ENCODE peak calls at places on chromosomes 13 and 19, in eight cellular contexts. One of them, this sample, is unnamed.

GRCh38 chr13:40388617-40389016 is 277.8 kb downstream of the FOXO1 start:
- DNase-seq in left ventricle myocardium inferior: no peak
- DNase-seq in Panc1: no peak
- DNase-seq in CD4-positive, alpha-beta memory T cell: peak; percentile 83
- DNase-seq in tibial artery: no peak
- DNase-seq in mesendoderm: no peak
- DNase-seq in colonic mucosa: peak; percentile 27
- DNase-seq in Peyer's patch: peak; percentile 88
- DNase-seq in this sample: peak; percentile 22

GRCh38 chr19:10271543-10272086 is 695 bp downstream of the ICAM1 start:
- DNase-seq in tibial artery: no peak
- DNase-seq in colonic mucosa: peak; percentile 45
- DNase-seq in Peyer's patch: peak; percentile 75
- DNase-seq in CD4-positive, alpha-beta memory T cell: no peak
- DNase-seq in mesendoderm: no peak
- DNase-seq in Panc1: no peak
- DNase-seq in left ventricle myocardium inferior: no peak
- DNase-seq in this sample: no peak

GRCh38 chr19:4937060-4937459 is 27.8 kb downstream of the UHRF1 start:
- DNase-seq in CD4-positive, alpha-beta memory T cell: no peak
- DNase-seq in left ventricle myocardium inferior: no peak
- DNase-seq in mesendoderm: no peak
- DNase-seq in tibial artery: no peak
- DNase-seq in colonic mucosa: no peak
- DNase-seq in Panc1: no peak
- DNase-seq in Peyer's patch: no peak
- DNase-seq in this sample: no peak

GRCh38 chr13:87952377-87952776 is 281.2 kb downstream of the SLITRK5 start:
- DNase-seq in Panc1: no peak
- DNase-seq in CD4-positive, alpha-beta memory T cell: no peak
- DNase-seq in tibial artery: no peak
- DNase-seq in left ventricle myocardium inferior: no peak
- DNase-seq in Peyer's patch: no peak
- DNase-seq in mesendoderm: no peak
- DNase-seq in colonic mucosa: no peak
- DNase-seq in this sample: no peak

GRCh38 chr13:43838909-43839308 is 40.6 kb downstream of the CCDC122 start:
- DNase-seq in Peyer's patch: no peak
- DNase-seq in colonic mucosa: no peak
- DNase-seq in CD4-positive, alpha-beta memory T cell: no peak
- DNase-seq in Panc1: no peak
- DNase-seq in mesendoderm: no peak
- DNase-seq in left ventricle myocardium inferior: no peak
- DNase-seq in tibial artery: no peak
- DNase-seq in this sample: no peak

GRCh38 chr13:79382545-79383275 is 23.3 kb downstream of the RBM26 start:
- DNase-seq in Panc1: no peak
- DNase-seq in colonic mucosa: no peak
- DNase-seq in Peyer's patch: no peak
- DNase-seq in tibial artery: no peak
- DNase-seq in CD4-positive, alpha-beta memory T cell: no peak
- DNase-seq in mesendoderm: no peak
- DNase-seq in left ventricle myocardium inferior: no peak
- DNase-seq in this sample: no peak

GRCh38 chr19:805161-805561 is 7.9 kb downstream of the PTBP1 start:
- DNase-seq in Peyer's patch: no peak
- DNase-seq in Panc1: no peak
- DNase-seq in colonic mucosa: peak; percentile 18
- DNase-seq in mesendoderm: no peak
- DNase-seq in left ventricle myocardium inferior: no peak
- DNase-seq in tibial artery: no peak
- DNase-seq in CD4-positive, alpha-beta memory T cell: no peak
- DNase-seq in this sample: no peak

GRCh38 chr19:43755256-43755801 is 567 bp upstream of the SMG9 start:
- DNase-seq in Panc1: no peak
- DNase-seq in Peyer's patch: peak; percentile 80
- DNase-seq in tibial artery: peak; percentile 88
- DNase-seq in left ventricle myocardium inferior: peak; percentile 87
- DNase-seq in mesendoderm: peak; percentile 67
- DNase-seq in CD4-positive, alpha-beta memory T cell: peak; percentile 75
- DNase-seq in colonic mucosa: peak; percentile 90
- DNase-seq in this sample: peak; percentile 82

GRCh38 chr19:12994701-12995595 is at the start of gene NFIX:
- DNase-seq in CD4-positive, alpha-beta memory T cell: peak; percentile 50
- DNase-seq in colonic mucosa: peak; percentile 71
- DNase-seq in tibial artery: peak; percentile 86
- DNase-seq in left ventricle myocardium inferior: peak; percentile 81
- DNase-seq in mesendoderm: no peak
- DNase-seq in Panc1: no peak
- DNase-seq in Peyer's patch: peak; percentile 59
- DNase-seq in this sample: peak; percentile 73

GRCh38 chr19:13461536-13461935 is 44.7 kb downstream of the CACNA1A start:
- DNase-seq in mesendoderm: no peak
- DNase-seq in colonic mucosa: no peak
- DNase-seq in tibial artery: no peak
- DNase-seq in Peyer's patch: no peak
- DNase-seq in left ventricle myocardium inferior: no peak
- DNase-seq in CD4-positive, alpha-beta memory T cell: no peak
- DNase-seq in Panc1: no peak
- DNase-seq in this sample: no peak

GRCh38 chr13:46738055-46738454 is 58.9 kb downstream of the ESD start:
- DNase-seq in left ventricle myocardium inferior: no peak
- DNase-seq in mesendoderm: no peak
- DNase-seq in Peyer's patch: no peak
- DNase-seq in tibial artery: no peak
- DNase-seq in CD4-positive, alpha-beta memory T cell: no peak
- DNase-seq in colonic mucosa: no peak
- DNase-seq in Panc1: no peak
- DNase-seq in this sample: no peak

GRCh38 chr19:10237702-10238101 is 6.6 kb upstream of the S1PR2 start:
- DNase-seq in mesendoderm: no peak
- DNase-seq in Peyer's patch: no peak
- DNase-seq in left ventricle myocardium inferior: no peak
- DNase-seq in tibial artery: no peak
- DNase-seq in colonic mucosa: no peak
- DNase-seq in Panc1: no peak
- DNase-seq in CD4-positive, alpha-beta memory T cell: no peak
- DNase-seq in this sample: no peak

GRCh38 chr19:41541990-41542584 is 33.9 kb upstream of the CEACAM21 start:
- DNase-seq in left ventricle myocardium inferior: peak; percentile 56
- DNase-seq in Panc1: no peak
- DNase-seq in mesendoderm: peak; percentile 67
- DNase-seq in colonic mucosa: peak; percentile 76
- DNase-seq in Peyer's patch: peak; percentile 81
- DNase-seq in CD4-positive, alpha-beta memory T cell: peak; percentile 76
- DNase-seq in tibial artery: no peak
- DNase-seq in this sample: peak; percentile 52

GRCh38 chr19:14496029-14496848 is at the start of gene GIPC1:
- DNase-seq in left ventricle myocardium inferior: peak; percentile 96
- DNase-seq in Panc1: peak; percentile 76
- DNase-seq in tibial artery: peak; percentile 99
- DNase-seq in colonic mucosa: peak; percentile 97
- DNase-seq in Peyer's patch: peak; percentile 77
- DNase-seq in CD4-positive, alpha-beta memory T cell: peak; percentile 83
- DNase-seq in mesendoderm: peak; percentile 99
- DNase-seq in this sample: peak; percentile 97

GRCh38 chr19:13033819-13034611 is 38.7 kb downstream of the NFIX start:
- DNase-seq in Panc1: no peak
- DNase-seq in left ventricle myocardium inferior: peak; percentile 86
- DNase-seq in CD4-positive, alpha-beta memory T cell: peak; percentile 25
- DNase-seq in tibial artery: peak; percentile 90
- DNase-seq in Peyer's patch: peak; percentile 46
- DNase-seq in colonic mucosa: peak; percentile 89
- DNase-seq in mesendoderm: peak; percentile 77
- DNase-seq in this sample: peak; percentile 86

GRCh38 chr19:29855087-29855486 is 43.3 kb downstream of the CCNE1 start:
- DNase-seq in tibial artery: no peak
- DNase-seq in mesendoderm: peak; percentile 48
- DNase-seq in left ventricle myocardium inferior: no peak
- DNase-seq in Panc1: no peak
- DNase-seq in Peyer's patch: no peak
- DNase-seq in colonic mucosa: no peak
- DNase-seq in CD4-positive, alpha-beta memory T cell: no peak
- DNase-seq in this sample: no peak

GRCh38 chr19:372306-372890 is 27.8 kb upstream of the MIER2 start:
- DNase-seq in tibial artery: no peak
- DNase-seq in Peyer's patch: no peak
- DNase-seq in CD4-positive, alpha-beta memory T cell: no peak
- DNase-seq in mesendoderm: no peak
- DNase-seq in left ventricle myocardium inferior: peak; percentile 74
- DNase-seq in colonic mucosa: no peak
- DNase-seq in Panc1: no peak
- DNase-seq in this sample: peak; percentile 19

GRCh38 chr13:83377486-83377885 is 504.8 kb downstream of the SLITRK1 start:
- DNase-seq in Panc1: no peak
- DNase-seq in mesendoderm: no peak
- DNase-seq in tibial artery: no peak
- DNase-seq in left ventricle myocardium inferior: no peak
- DNase-seq in Peyer's patch: no peak
- DNase-seq in CD4-positive, alpha-beta memory T cell: no peak
- DNase-seq in colonic mucosa: no peak
- DNase-seq in this sample: no peak

DNA sequence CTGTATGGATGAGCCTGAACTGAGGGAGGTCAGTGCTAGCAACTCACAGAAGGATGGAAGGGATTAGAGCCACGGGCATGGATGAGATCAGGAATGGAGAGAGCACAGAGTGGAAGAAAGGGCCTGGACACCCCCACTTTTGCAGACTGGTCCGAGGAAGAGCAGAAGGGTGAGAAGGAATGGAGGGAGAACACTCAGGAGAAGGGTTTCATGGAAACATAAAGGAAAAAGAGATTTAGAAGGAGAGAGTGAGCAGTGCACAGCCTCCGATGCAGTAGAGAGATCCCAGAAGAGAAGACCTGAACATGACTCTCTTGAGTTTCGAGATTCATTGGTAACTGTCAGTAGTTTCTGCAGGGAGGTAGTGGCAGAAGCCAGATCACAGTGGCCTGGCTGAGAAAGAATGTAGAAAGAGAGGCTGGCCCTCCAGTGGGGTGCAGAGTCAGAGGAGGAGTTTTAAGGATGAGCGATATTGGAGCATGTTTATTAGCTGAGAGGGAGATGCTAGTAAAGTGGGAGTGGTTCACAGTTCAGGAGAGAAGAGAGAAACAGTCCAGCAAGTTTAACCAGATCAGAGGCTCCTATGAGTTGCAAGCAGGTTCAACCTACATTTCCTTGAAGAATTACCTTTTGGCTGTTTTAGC is 108.9 kb downstream of the ZAR1L start:
- DNase-seq in Peyer's patch: no peak
- DNase-seq in tibial artery: no peak
- DNase-seq in left ventricle myocardium inferior: no peak
- DNase-seq in mesendoderm: no peak
- DNase-seq in Panc1: no peak
- DNase-seq in CD4-positive, alpha-beta memory T cell: no peak
- DNase-seq in colonic mucosa: no peak
- DNase-seq in this sample: no peak
- H3K4me3 ChIP-seq in Peyer's patch: no peak overlapping the region
- H3K4me3 ChIP-seq in tibial artery: no peak overlapping the region
- H3K4me3 ChIP-seq in left ventricle myocardium inferior: no peak overlapping the region
- H3K4me3 ChIP-seq in mesendoderm: no peak overlapping the region
- H3K4me3 ChIP-seq in Panc1: no peak overlapping the region
- H3K4me3 ChIP-seq in CD4-positive, alpha-beta memory T cell: no peak overlapping the region
- H3K4me3 ChIP-seq in colonic mucosa: no peak overlapping the region
- H3K4me3 ChIP-seq in this sample: no peak overlapping the region

GRCh38 chr19:52613299-52613906 is 24.8 kb downstream of the ZNF83 start:
- DNase-seq in left ventricle myocardium inferior: no peak
- DNase-seq in Panc1: no peak
- DNase-seq in mesendoderm: no peak
- DNase-seq in CD4-positive, alpha-beta memory T cell: no peak
- DNase-seq in colonic mucosa: no peak
- DNase-seq in Peyer's patch: no peak
- DNase-seq in tibial artery: no peak
- DNase-seq in this sample: no peak
- H3K36me3 ChIP-seq in left ventricle myocardium inferior: peaks cover 69% of the 10 kb centered on the region
- H3K36me3 ChIP-seq in Panc1: no peaks in the 10 kb centered on the region
- H3K36me3 ChIP-seq in mesendoderm: peaks cover 6% of the 10 kb centered on the region
- H3K36me3 ChIP-seq in CD4-positive, alpha-beta memory T cell: peaks cover 41% of the 10 kb centered on the region
- H3K36me3 ChIP-seq in colonic mucosa: no peaks in the 10 kb centered on the region
- H3K36me3 ChIP-seq in Peyer's patch: no peaks in the 10 kb centered on the region
- H3K36me3 ChIP-seq in tibial artery: peaks cover 65% of the 10 kb centered on the region
- H3K36me3 ChIP-seq in this sample: no peaks in the 10 kb centered on the region

GRCh38 chr19:36064829-36065228 is 10.1 kb downstream of the WDR62 start:
- DNase-seq in CD4-positive, alpha-beta memory T cell: no peak
- DNase-seq in colonic mucosa: no peak
- DNase-seq in tibial artery: no peak
- DNase-seq in left ventricle myocardium inferior: no peak
- DNase-seq in mesendoderm: no peak
- DNase-seq in Peyer's patch: no peak
- DNase-seq in Panc1: no peak
- DNase-seq in this sample: no peak

GRCh38 chr19:36061367-36061766 is 6.7 kb downstream of the WDR62 start:
- DNase-seq in tibial artery: no peak
- DNase-seq in Peyer's patch: no peak
- DNase-seq in mesendoderm: no peak
- DNase-seq in left ventricle myocardium inferior: no peak
- DNase-seq in Panc1: no peak
- DNase-seq in CD4-positive, alpha-beta memory T cell: no peak
- DNase-seq in colonic mucosa: no peak
- DNase-seq in this sample: no peak

GRCh38 chr19:36059180-36059910 is 4.6 kb downstream of the WDR62 start:
- DNase-seq in tibial artery: no peak
- DNase-seq in CD4-positive, alpha-beta memory T cell: no peak
- DNase-seq in Panc1: no peak
- DNase-seq in colonic mucosa: no peak
- DNase-seq in left ventricle myocardium inferior: no peak
- DNase-seq in Peyer's patch: no peak
- DNase-seq in mesendoderm: peak; percentile 16
- DNase-seq in this sample: no peak

GRCh38 chr19:36058481-36059179 is 3.9 kb downstream of the WDR62 start:
- DNase-seq in Panc1: no peak
- DNase-seq in left ventricle myocardium inferior: no peak
- DNase-seq in mesendoderm: no peak
- DNase-seq in CD4-positive, alpha-beta memory T cell: no peak
- DNase-seq in Peyer's patch: no peak
- DNase-seq in colonic mucosa: no peak
- DNase-seq in tibial artery: no peak
- DNase-seq in this sample: no peak

GRCh38 chr19:36060430-36060829 is 5.7 kb downstream of the WDR62 start:
- DNase-seq in mesendoderm: peak; percentile 53
- DNase-seq in Peyer's patch: no peak
- DNase-seq in left ventricle myocardium inferior: peak; percentile 46
- DNase-seq in Panc1: no peak
- DNase-seq in CD4-positive, alpha-beta memory T cell: no peak
- DNase-seq in colonic mucosa: no peak
- DNase-seq in tibial artery: no peak
- DNase-seq in this sample: peak; percentile 16
- H3K4me1 ChIP-seq in mesendoderm: peaks cover 2% of the 10 kb centered on the region
- H3K4me1 ChIP-seq in Peyer's patch: no peaks in the 10 kb centered on the region
- H3K4me1 ChIP-seq in left ventricle myocardium inferior: peaks cover 2% of the 10 kb centered on the region
- H3K4me1 ChIP-seq in Panc1: peaks cover 6% of the 10 kb centered on the region
- H3K4me1 ChIP-seq in CD4-positive, alpha-beta memory T cell: peaks cover 3% of the 10 kb centered on the region
- H3K4me1 ChIP-seq in colonic mucosa: peaks cover under 1% of the 10 kb centered on the region
- H3K4me1 ChIP-seq in tibial artery: no peaks in the 10 kb centered on the region
- H3K4me1 ChIP-seq in this sample: peaks cover 2% of the 10 kb centered on the region

DNA sequence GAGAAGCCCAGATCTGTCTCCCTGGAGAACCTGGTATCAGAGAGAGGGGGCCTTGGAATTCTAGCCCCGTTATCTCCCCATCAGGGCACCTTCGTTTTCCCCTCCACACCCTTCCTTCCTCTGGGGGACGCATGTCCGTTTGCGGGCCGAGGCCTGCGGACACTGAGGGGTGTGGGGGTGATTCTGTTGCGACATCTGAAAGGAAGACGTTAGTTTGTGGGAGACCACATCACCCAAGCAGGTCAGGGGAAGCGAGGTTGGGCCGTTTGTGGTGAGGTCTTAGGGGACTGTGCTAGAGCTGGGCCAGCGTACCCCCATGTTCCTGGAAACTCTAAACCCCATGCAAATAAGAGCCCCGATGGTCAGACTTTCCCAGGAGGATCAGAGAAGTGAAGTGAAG is 3.7 kb upstream of the HSH2D start:
- DNase-seq in Peyer's patch: peak; percentile 76
- DNase-seq in CD4-positive, alpha-beta memory T cell: no peak
- DNase-seq in Panc1: no peak
- DNase-seq in tibial artery: no peak
- DNase-seq in colonic mucosa: no peak
- DNase-seq in left ventricle myocardium inferior: no peak
- DNase-seq in mesendoderm: no peak
- DNase-seq in this sample: no peak
- H3K4me3 ChIP-seq in Peyer's patch: peak overlapping the region; percentile 6
- H3K4me3 ChIP-seq in CD4-positive, alpha-beta memory T cell: no peak overlapping the region
- H3K4me3 ChIP-seq in Panc1: no peak overlapping the region
- H3K4me3 ChIP-seq in tibial artery: no peak overlapping the region
- H3K4me3 ChIP-seq in colonic mucosa: no peak overlapping the region
- H3K4me3 ChIP-seq in left ventricle myocardium inferior: no peak overlapping the region
- H3K4me3 ChIP-seq in mesendoderm: no peak overlapping the region
- H3K4me3 ChIP-seq in this sample: no peak overlapping the region